ENCODE peak calls at places on chromosomes 13 and 19, in seven cellular contexts. S is neuronal stem cell, W is IMR-90, H is mesendoderm, B is H9, C is H1, J is trophoblast cell. G is an unnamed sample. For H3K79me1, the result is how much of the 10 kb centered on the place peaks cover.

GRCh38 chr13:47258384-47258783 is 361.5 kb upstream of the HTR2A start:
- DNase-seq in C (no peak), J (no peak), W (no peak), S (no peak), B (no peak), H (no peak), G (no peak)

GRCh38 chr19:46014534-46014933 is 8.3 kb downstream of the PGLYRP1 start:
- DNase-seq in B (no peak), W (no peak), J (no peak), S (peak), H (no peak), C (no peak), G (no peak)

GRCh38 chr13:77698211-77699058 is 948 bp downstream of the SLAIN1 start:
- DNase-seq in S (peak), W (no peak), B (peak), H (peak), C (no peak), J (peak), G (peak)

GRCh38 chr13:41144576-41144975 is 12.0 kb upstream of the KBTBD6 start:
- DNase-seq in C (no peak), J (peak), S (no peak), H (no peak), W (no peak), B (no peak), G (no peak)

GRCh38 chr13:51208707-51209106 is 13.5 kb upstream of the FAM124A start:
- DNase-seq in B (no peak), S (no peak), W (no peak), C (no peak), H (no peak), J (no peak), G (no peak)

GRCh38 chr13:45370922-45371406 is 30.0 kb upstream of the TPT1 start:
- DNase-seq in S (peak), J (peak), B (peak), C (peak), H (peak), W (peak), G (peak)

GRCh38 chr13:80256352-80256932 is 84.5 kb downstream of the SPRY2 start:
- DNase-seq in C (no peak), H (no peak), S (no peak), J (no peak), W (no peak), B (no peak), G (no peak)

GRCh38 chr19:38850976-38851621 is 1.3 kb upstream of the HNRNPL start:
- DNase-seq in B (no peak), S (peak), J (no peak), H (peak), C (no peak), W (no peak), G (no peak)

GRCh38 chr13:21988624-21989023 is 317.8 kb downstream of the FGF9 start:
- DNase-seq in W (no peak), H (no peak), B (no peak), J (no peak), C (no peak), S (no peak), G (no peak)

GRCh38 chr19:17831419-17831888 is 10.1 kb upstream of the INSL3 start:
- DNase-seq in H (no peak), W (no peak), C (no peak), J (no peak), S (no peak), B (peak), G (no peak)

GRCh38 chr13:50366488-50367174 is 351.4 kb downstream of the KCNRG start:
- DNase-seq in C (no peak), B (no peak), J (no peak), H (no peak), S (no peak), W (no peak), G (no peak)

GRCh38 chr19:18710986-18711751 is 27.7 kb downstream of the CRTC1 start:
- DNase-seq in W (peak), S (no peak), H (no peak), J (peak), B (no peak), C (no peak), G (no peak)

GRCh38 chr13:44523176-44524017 is 52.7 kb downstream of the TSC22D1 start:
- DNase-seq in W (peak), H (peak), S (no peak), J (peak), B (no peak), C (no peak), G (peak)

GRCh38 chr19:41868989-41869300 is 8.1 kb upstream of the CD79A start:
- DNase-seq in H (no peak), B (no peak), J (no peak), W (no peak), S (no peak), C (no peak), G (no peak)

GRCh38 chr19:48290341-48290922 is 20.6 kb downstream of the ZNF114 start:
- DNase-seq in H (peak), B (peak), J (peak), S (peak), W (peak), C (peak), G (peak)

GRCh38 chr13:59176775-59177174 is 987.0 kb downstream of the DIAPH3 start:
- DNase-seq in B (peak), S (no peak), W (no peak), C (no peak), J (no peak), H (peak), G (no peak)

GRCh38 chr19:30387311-30388115 is 15.3 kb downstream of the ZNF536 start:
- DNase-seq in C (no peak), H (no peak), S (no peak), B (no peak), W (no peak), J (no peak), G (no peak)

GRCh38 chr13:21637296-21637695 is 33.3 kb upstream of the MICU2 start:
- DNase-seq in C (no peak), S (no peak), B (no peak), W (peak), H (no peak), J (no peak), G (no peak)

GRCh38 chr19:14479985-14480694 is 5.0 kb upstream of the PTGER1 start:
- DNase-seq in J (peak), W (peak), B (peak), S (peak), C (no peak), H (peak), G (peak)

GRCh38 chr19:46698395-46699321 is 18.3 kb downstream of the PRKD2 start:
- DNase-seq in C (no peak), H (no peak), S (no peak), W (no peak), J (no peak), B (no peak), G (no peak)

GRCh38 chr13:60431108-60431700 is 34.2 kb downstream of the TDRD3 start:
- DNase-seq in W (peak), J (peak), C (no peak), B (no peak), H (peak), S (peak), G (peak)

GRCh38 chr13:98480915-98481510 is 95.9 kb downstream of the STK24 start:
- DNase-seq in S (no peak), C (no peak), W (peak), H (no peak), B (no peak), J (no peak), G (peak)

GRCh38 chr13:78604782-78605611 is 1.6 kb upstream of the POU4F1 start:
- DNase-seq in W (peak), B (peak), H (peak), C (no peak), J (no peak), S (peak), G (no peak)

GRCh38 chr13:111122056-111122455 is 6.9 kb downstream of the ARHGEF7 start:
- DNase-seq in J (peak), C (no peak), W (peak), H (no peak), B (no peak), S (no peak), G (no peak)

GRCh38 chr13:93338030-93338429 is 111.4 kb downstream of the GPC6 start:
- DNase-seq in H (no peak), W (no peak), J (no peak), S (no peak), B (no peak), C (no peak), G (no peak)
- H3K79me1 ChIP-seq in H (under half), W (under half), J (under half), S (under half), B (under half), C (under half), G (under half)

DNA sequence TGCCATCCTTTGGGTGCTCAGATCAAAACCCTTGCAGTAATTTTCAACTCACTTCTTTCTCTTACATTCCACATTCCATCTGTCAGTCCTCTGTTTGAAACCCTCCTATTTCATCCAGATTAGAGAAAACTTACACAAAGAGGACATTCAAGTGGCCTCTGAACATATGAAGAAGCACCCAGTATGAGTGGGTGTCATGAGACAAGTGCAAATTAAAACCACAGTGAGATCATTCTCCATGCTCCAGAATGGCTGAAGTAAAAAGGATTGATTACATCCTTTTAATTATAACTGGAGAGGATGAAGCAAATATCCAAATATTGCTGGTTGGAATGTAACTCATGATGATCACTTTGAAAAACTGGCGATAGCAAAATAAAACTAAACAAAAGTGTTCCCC is 96.5 kb downstream of the MIPEP start:
- DNase-seq in W (peak), H (no peak), J (no peak), C (no peak), B (no peak), S (no peak), G (no peak)
- H3K23ac ChIP-seq in W (no peak), H (no peak), J (no peak), C (no peak), B (no peak), S (no peak), G (no peak)

GRCh38 chr13:109616021-109616420 is 170.4 kb downstream of the IRS2 start:
- DNase-seq in C (no peak), W (no peak), B (no peak), J (peak), S (no peak), H (no peak), G (no peak)
- H3K4me2 ChIP-seq in C (no peak), W (no peak), B (no peak), J (peak), S (no peak), H (no peak), G (no peak)

DNA sequence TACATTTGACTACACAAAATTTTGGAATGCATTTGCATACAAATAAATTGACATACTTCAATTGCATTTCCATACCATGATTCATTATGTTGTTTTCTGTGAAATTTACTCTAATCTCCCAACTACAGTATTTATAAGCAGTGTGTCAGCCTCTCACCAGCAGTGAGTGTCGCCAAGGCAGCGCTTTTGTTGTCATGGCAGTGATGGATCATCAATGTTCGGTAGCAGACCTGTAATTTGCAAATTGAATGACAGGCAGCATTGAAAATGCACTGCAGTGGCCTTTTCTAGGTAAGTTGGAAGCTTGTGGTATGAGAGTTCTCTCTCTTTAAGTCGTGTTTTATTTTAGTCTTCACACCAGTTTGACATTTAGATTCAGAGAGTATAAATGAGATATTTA is 534.1 kb downstream of the PCDH17 start:
- DNase-seq in C (no peak), W (no peak), H (peak), J (no peak), S (no peak), B (no peak), G (no peak)
- H3K79me1 ChIP-seq in C (under half), W (under half), H (under half), J (under half), S (under half), B (under half), G (under half)

GRCh38 chr19:12726988-12727316 is 3.2 kb upstream of the TNPO2 start:
- DNase-seq in C (no peak), J (no peak), W (no peak), H (peak), S (no peak), B (no peak), G (no peak)

GRCh38 chr19:12733369-12733896 is 1.1 kb downstream of the TRIR start:
- DNase-seq in C (no peak), S (peak), B (no peak), J (peak), W (peak), H (peak), G (peak)

GRCh38 chr19:12727745-12728433 is 4.2 kb upstream of the TNPO2 start:
- DNase-seq in S (no peak), C (no peak), H (no peak), J (no peak), B (no peak), W (no peak), G (no peak)

GRCh38 chr19:12731337-12731736 is 3.1 kb downstream of the TRIR start:
- DNase-seq in C (no peak), H (no peak), J (no peak), S (no peak), B (no peak), W (no peak), G (no peak)

GRCh38 chr19:12730054-12730453 is 4.4 kb downstream of the TRIR start:
- DNase-seq in B (no peak), H (no peak), J (no peak), C (no peak), W (no peak), S (no peak), G (no peak)
- H3K23ac ChIP-seq in B (no peak), H (no peak), J (no peak), C (no peak), W (no peak), S (no peak), G (no peak)

DNA sequence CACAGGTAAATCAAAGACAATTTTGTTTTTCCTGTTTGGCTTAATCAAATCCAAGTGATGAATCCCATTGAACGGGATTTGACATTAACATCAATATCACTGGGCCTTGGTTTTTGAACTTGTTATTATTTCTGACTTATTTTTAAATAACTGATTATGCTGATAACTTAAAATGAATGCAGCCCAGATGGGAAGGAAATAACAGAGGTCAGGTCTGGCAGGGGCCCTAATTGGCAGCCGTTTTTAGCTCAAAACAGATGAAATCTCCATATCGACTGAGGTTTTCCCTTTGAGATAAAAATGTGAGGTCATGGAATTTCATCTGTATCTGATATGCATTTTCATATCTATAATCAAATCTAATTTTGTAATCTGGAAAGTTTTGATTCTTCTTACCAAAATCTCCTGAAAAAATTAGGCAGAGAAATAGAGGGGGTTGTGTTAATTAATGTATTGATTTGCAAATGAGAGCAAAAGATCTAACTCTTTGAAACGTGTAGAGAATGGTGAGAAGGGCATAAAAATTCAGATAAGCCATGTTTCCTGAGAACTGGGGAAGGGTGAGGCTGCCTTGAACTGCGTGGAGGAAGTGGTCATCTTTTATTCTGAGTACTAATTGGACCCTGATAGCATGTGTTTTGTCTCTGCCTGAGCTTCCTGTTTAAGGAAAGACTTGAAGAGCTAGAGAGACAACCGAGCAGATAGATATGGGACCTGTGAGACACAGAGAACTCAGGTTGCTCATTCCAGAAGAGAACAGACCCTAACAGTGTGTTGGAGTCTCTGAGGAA is 98.2 kb upstream of the C1QTNF9B start:
- DNase-seq in J (no peak), B (no peak), H (no peak), W (no peak), S (no peak), C (no peak), G (no peak)
- H3K4me2 ChIP-seq in J (no peak), B (no peak), H (no peak), W (no peak), S (no peak), C (no peak), G (no peak)

GRCh38 chr19:28307963-28308362 is 905.0 kb downstream of the UQCRFS1 start:
- DNase-seq in J (no peak), S (no peak), B (no peak), H (no peak), W (no peak), C (no peak), G (no peak)
- H3K79me1 ChIP-seq in J (under half), S (under half), B (under half), H (under half), W (under half), C (under half), G (under half)

DNA sequence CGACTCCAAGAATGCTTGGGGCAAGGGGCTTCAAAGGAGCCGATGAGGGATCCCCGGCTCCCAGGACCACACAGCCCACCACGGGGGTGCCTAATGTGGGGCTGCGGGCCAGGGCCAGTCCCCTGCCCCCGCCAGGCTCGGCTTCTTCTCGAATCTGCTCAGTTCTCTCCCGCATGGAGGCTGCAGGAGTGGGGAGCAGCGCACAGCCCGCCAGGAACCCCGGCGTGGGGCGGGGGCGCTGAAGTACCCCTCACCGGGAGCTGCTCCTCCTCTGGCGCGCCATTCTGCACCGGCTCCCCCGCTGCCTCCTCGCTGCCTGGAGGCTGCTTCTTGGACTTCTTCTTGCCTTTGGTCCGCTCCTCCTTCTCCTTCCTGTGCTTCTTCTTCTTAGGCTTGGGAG is 14.7 kb downstream of the IZUMO4 start:
- DNase-seq in J (no peak), S (no peak), C (no peak), B (no peak), W (no peak), H (no peak), G (no peak)
- H3K23ac ChIP-seq in J (no peak), S (peak), C (no peak), B (no peak), W (no peak), H (no peak), G (no peak)